ENCODE peak calls at places on chromosomes 16 and 17, in six cellular contexts. One of them, this sample, is unnamed.

GRCh38 chr17:43578699-43579569 is 32.8 kb upstream of the ETV4 start:
- DNase-seq in neural progenitor cell: peak; percentile 51
- DNase-seq in adipocyte: peak; percentile 69
- DNase-seq in mammary epithelial cell: peak; percentile 49
- DNase-seq in mesendoderm: no peak
- DNase-seq in H9: peak; percentile 70
- DNase-seq in this sample: no peak

GRCh38 chr17:55157165-55157564 is 107.6 kb upstream of the HLF start:
- DNase-seq in neural progenitor cell: no peak
- DNase-seq in adipocyte: peak; percentile 67
- DNase-seq in mammary epithelial cell: peak; percentile 6
- DNase-seq in mesendoderm: no peak
- DNase-seq in H9: no peak
- DNase-seq in this sample: no peak

GRCh38 chr17:4043862-4044261 is 79.6 kb upstream of the ATP2A3 start:
- DNase-seq in neural progenitor cell: no peak
- DNase-seq in adipocyte: no peak
- DNase-seq in mammary epithelial cell: no peak
- DNase-seq in mesendoderm: no peak
- DNase-seq in H9: no peak
- DNase-seq in this sample: no peak

GRCh38 chr17:77487677-77488530 is 347.1 kb downstream of the SEC14L1 start:
- DNase-seq in neural progenitor cell: no peak
- DNase-seq in adipocyte: no peak
- DNase-seq in mammary epithelial cell: no peak
- DNase-seq in mesendoderm: no peak
- DNase-seq in H9: no peak
- DNase-seq in this sample: no peak

GRCh38 chr17:43767713-43768059 is 9.1 kb upstream of the SOST start:
- DNase-seq in neural progenitor cell: no peak
- DNase-seq in adipocyte: no peak
- DNase-seq in mammary epithelial cell: no peak
- DNase-seq in mesendoderm: no peak
- DNase-seq in H9: no peak
- DNase-seq in this sample: no peak

GRCh38 chr16:75494696-75495601 is at the start of gene CHST6:
- DNase-seq in neural progenitor cell: peak; percentile 84
- DNase-seq in adipocyte: peak; percentile 26
- DNase-seq in mammary epithelial cell: peak; percentile 45
- DNase-seq in mesendoderm: peak; percentile 82
- DNase-seq in H9: peak; percentile 88
- DNase-seq in this sample: no peak

GRCh38 chr17:57085448-57086068 is 512 bp downstream of the AKAP1 start:
- DNase-seq in neural progenitor cell: peak; percentile 82
- DNase-seq in adipocyte: peak; percentile 81
- DNase-seq in mammary epithelial cell: peak; percentile 31
- DNase-seq in mesendoderm: peak; percentile 64
- DNase-seq in H9: peak; percentile 71
- DNase-seq in this sample: peak; percentile 70

GRCh38 chr16:55698331-55698730 is 42.5 kb downstream of the SLC6A2 start:
- DNase-seq in neural progenitor cell: no peak
- DNase-seq in adipocyte: no peak
- DNase-seq in mammary epithelial cell: no peak
- DNase-seq in mesendoderm: no peak
- DNase-seq in H9: no peak
- DNase-seq in this sample: no peak

GRCh38 chr17:45222273-45222993 is 748 bp downstream of the FMNL1 start:
- DNase-seq in neural progenitor cell: peak; percentile 30
- DNase-seq in adipocyte: no peak
- DNase-seq in mammary epithelial cell: no peak
- DNase-seq in mesendoderm: peak; percentile 47
- DNase-seq in H9: peak; percentile 68
- DNase-seq in this sample: no peak

GRCh38 chr17:7252176-7253043 is at the start of gene ELP5:
- DNase-seq in neural progenitor cell: peak; percentile 98
- DNase-seq in adipocyte: peak; percentile 98
- DNase-seq in mammary epithelial cell: peak; percentile 92
- DNase-seq in mesendoderm: peak; percentile 98
- DNase-seq in H9: peak; percentile 98
- DNase-seq in this sample: peak; percentile 97

GRCh38 chr16:50478773-50479149 is 69.4 kb upstream of the NKD1 start:
- DNase-seq in neural progenitor cell: no peak
- DNase-seq in adipocyte: no peak
- DNase-seq in mammary epithelial cell: peak; percentile 12
- DNase-seq in mesendoderm: no peak
- DNase-seq in H9: peak; percentile 68
- DNase-seq in this sample: peak; percentile 42

GRCh38 chr16:56858375-56858774 is 6.6 kb upstream of the SLC12A3 start:
- DNase-seq in neural progenitor cell: no peak
- DNase-seq in adipocyte: no peak
- DNase-seq in mammary epithelial cell: no peak
- DNase-seq in mesendoderm: no peak
- DNase-seq in H9: no peak
- DNase-seq in this sample: no peak
- H3K9ac ChIP-seq in neural progenitor cell: no peak overlapping the region
- H3K9ac ChIP-seq in adipocyte: no peak overlapping the region
- H3K9ac ChIP-seq in mammary epithelial cell: no peak overlapping the region
- H3K9ac ChIP-seq in mesendoderm: no peak overlapping the region
- H3K9ac ChIP-seq in H9: no peak overlapping the region
- H3K9ac ChIP-seq in this sample: no peak overlapping the region

GRCh38 chr17:17760872-17761550 is 75.8 kb downstream of the SREBF1 start:
- DNase-seq in neural progenitor cell: no peak
- DNase-seq in adipocyte: no peak
- DNase-seq in mammary epithelial cell: no peak
- DNase-seq in mesendoderm: no peak
- DNase-seq in H9: no peak
- DNase-seq in this sample: no peak

GRCh38 chr17:17759164-17759563 is 77.6 kb downstream of the SREBF1 start:
- DNase-seq in neural progenitor cell: no peak
- DNase-seq in adipocyte: no peak
- DNase-seq in mammary epithelial cell: no peak
- DNase-seq in mesendoderm: no peak
- DNase-seq in H9: no peak
- DNase-seq in this sample: no peak

GRCh38 chr17:17757944-17758343 is 76.7 kb downstream of the RAI1 start:
- DNase-seq in neural progenitor cell: no peak
- DNase-seq in adipocyte: no peak
- DNase-seq in mammary epithelial cell: no peak
- DNase-seq in mesendoderm: no peak
- DNase-seq in H9: no peak
- DNase-seq in this sample: no peak

GRCh38 chr17:17757391-17757791 is 76.1 kb downstream of the RAI1 start:
- DNase-seq in neural progenitor cell: no peak
- DNase-seq in adipocyte: no peak
- DNase-seq in mammary epithelial cell: no peak
- DNase-seq in mesendoderm: no peak
- DNase-seq in H9: no peak
- DNase-seq in this sample: peak; percentile 75

GRCh38 chr17:17758443-17758842 is 77.2 kb downstream of the RAI1 start:
- DNase-seq in neural progenitor cell: no peak
- DNase-seq in adipocyte: no peak
- DNase-seq in mammary epithelial cell: no peak
- DNase-seq in mesendoderm: no peak
- DNase-seq in H9: no peak
- DNase-seq in this sample: no peak
- H3K9ac ChIP-seq in neural progenitor cell: no peak overlapping the region
- H3K9ac ChIP-seq in adipocyte: no peak overlapping the region
- H3K9ac ChIP-seq in mammary epithelial cell: no peak overlapping the region
- H3K9ac ChIP-seq in mesendoderm: no peak overlapping the region
- H3K9ac ChIP-seq in H9: no peak overlapping the region
- H3K9ac ChIP-seq in this sample: no peak overlapping the region

DNA sequence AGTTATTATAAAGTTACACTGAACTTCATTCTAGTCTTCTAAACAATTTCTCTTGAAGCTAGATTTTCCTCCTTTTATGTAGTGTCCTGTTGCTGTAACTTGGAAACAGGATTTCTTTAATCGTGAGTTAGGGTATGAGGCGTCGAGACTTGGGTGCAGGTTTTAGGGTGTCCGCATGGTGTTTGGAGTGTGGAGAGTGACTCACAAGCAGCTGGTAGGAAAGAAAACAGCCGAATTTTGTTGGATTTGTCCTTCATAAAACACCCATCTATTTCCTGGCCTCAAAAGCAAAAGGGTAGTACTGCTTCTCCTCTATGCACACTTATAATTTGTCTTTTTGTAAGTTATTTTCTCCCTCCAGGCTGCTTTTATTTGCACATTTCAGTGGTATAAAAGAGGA is 1.6 kb downstream of the RPTOR start:
- DNase-seq in neural progenitor cell: no peak
- DNase-seq in adipocyte: no peak
- DNase-seq in mammary epithelial cell: no peak
- DNase-seq in mesendoderm: no peak
- DNase-seq in H9: no peak
- DNase-seq in this sample: peak; percentile 52
- H3K9ac ChIP-seq in neural progenitor cell: no peak overlapping the region
- H3K9ac ChIP-seq in adipocyte: no peak overlapping the region
- H3K9ac ChIP-seq in mammary epithelial cell: no peak overlapping the region
- H3K9ac ChIP-seq in mesendoderm: no peak overlapping the region
- H3K9ac ChIP-seq in H9: peak overlapping the region; percentile 36
- H3K9ac ChIP-seq in this sample: peak overlapping the region; percentile 83

GRCh38 chr16:89365996-89366395 is 124.4 kb downstream of the ANKRD11 start:
- DNase-seq in neural progenitor cell: no peak
- DNase-seq in adipocyte: no peak
- DNase-seq in mammary epithelial cell: no peak
- DNase-seq in mesendoderm: no peak
- DNase-seq in H9: no peak
- DNase-seq in this sample: no peak
- H3K9ac ChIP-seq in neural progenitor cell: no peak overlapping the region
- H3K9ac ChIP-seq in adipocyte: no peak overlapping the region
- H3K9ac ChIP-seq in mammary epithelial cell: no peak overlapping the region
- H3K9ac ChIP-seq in mesendoderm: no peak overlapping the region
- H3K9ac ChIP-seq in H9: no peak overlapping the region
- H3K9ac ChIP-seq in this sample: no peak overlapping the region

GRCh38 chr17:17824780-17825614 is 11.8 kb downstream of the SREBF1 start:
- DNase-seq in neural progenitor cell: peak; percentile 42
- DNase-seq in adipocyte: no peak
- DNase-seq in mammary epithelial cell: no peak
- DNase-seq in mesendoderm: peak; percentile 80
- DNase-seq in H9: peak; percentile 64
- DNase-seq in this sample: no peak
- H3K9ac ChIP-seq in neural progenitor cell: no peak overlapping the region
- H3K9ac ChIP-seq in adipocyte: peak overlapping the region; percentile 82
- H3K9ac ChIP-seq in mammary epithelial cell: no peak overlapping the region
- H3K9ac ChIP-seq in mesendoderm: peak overlapping the region; percentile 65
- H3K9ac ChIP-seq in H9: no peak overlapping the region
- H3K9ac ChIP-seq in this sample: peak overlapping the region; percentile 69

DNA sequence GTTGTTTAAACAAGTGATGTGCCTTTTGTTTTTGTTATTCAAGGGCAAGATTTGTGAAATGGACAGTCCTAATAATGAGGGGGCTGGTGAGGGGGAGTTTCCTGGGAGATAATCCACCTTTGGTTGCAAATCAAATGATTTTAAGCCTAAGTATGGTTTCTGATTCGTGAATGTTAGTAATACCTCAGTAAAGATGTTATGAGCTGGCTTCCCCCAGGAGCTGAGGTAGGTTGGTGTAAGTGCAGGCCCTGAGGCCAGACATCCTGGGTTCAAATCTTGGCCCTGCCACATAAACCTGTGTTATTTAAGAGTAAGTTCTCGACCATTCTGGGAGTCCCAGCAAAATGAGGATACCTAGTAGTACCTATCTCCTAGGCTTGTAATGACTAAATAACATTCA is 1.5 kb downstream of the SNX29 start:
- DNase-seq in neural progenitor cell: no peak
- DNase-seq in adipocyte: peak; percentile 28
- DNase-seq in mammary epithelial cell: no peak
- DNase-seq in mesendoderm: no peak
- DNase-seq in H9: no peak
- DNase-seq in this sample: peak; percentile 60
- H3K9ac ChIP-seq in neural progenitor cell: no peak overlapping the region
- H3K9ac ChIP-seq in adipocyte: peak overlapping the region; percentile 98
- H3K9ac ChIP-seq in mammary epithelial cell: no peak overlapping the region
- H3K9ac ChIP-seq in mesendoderm: no peak overlapping the region
- H3K9ac ChIP-seq in H9: no peak overlapping the region
- H3K9ac ChIP-seq in this sample: peak overlapping the region; percentile 88

GRCh38 chr16:81008151-81008789 is 1.3 kb downstream of the CENPN start:
- DNase-seq in neural progenitor cell: no peak
- DNase-seq in adipocyte: no peak
- DNase-seq in mammary epithelial cell: no peak
- DNase-seq in mesendoderm: no peak
- DNase-seq in H9: no peak
- DNase-seq in this sample: no peak
- H3K9ac ChIP-seq in neural progenitor cell: peak overlapping the region; percentile 63
- H3K9ac ChIP-seq in adipocyte: peak overlapping the region; percentile 100
- H3K9ac ChIP-seq in mammary epithelial cell: peak overlapping the region; percentile 95
- H3K9ac ChIP-seq in mesendoderm: peak overlapping the region; percentile 94
- H3K9ac ChIP-seq in H9: peak overlapping the region; percentile 93
- H3K9ac ChIP-seq in this sample: peak overlapping the region; percentile 97

DNA sequence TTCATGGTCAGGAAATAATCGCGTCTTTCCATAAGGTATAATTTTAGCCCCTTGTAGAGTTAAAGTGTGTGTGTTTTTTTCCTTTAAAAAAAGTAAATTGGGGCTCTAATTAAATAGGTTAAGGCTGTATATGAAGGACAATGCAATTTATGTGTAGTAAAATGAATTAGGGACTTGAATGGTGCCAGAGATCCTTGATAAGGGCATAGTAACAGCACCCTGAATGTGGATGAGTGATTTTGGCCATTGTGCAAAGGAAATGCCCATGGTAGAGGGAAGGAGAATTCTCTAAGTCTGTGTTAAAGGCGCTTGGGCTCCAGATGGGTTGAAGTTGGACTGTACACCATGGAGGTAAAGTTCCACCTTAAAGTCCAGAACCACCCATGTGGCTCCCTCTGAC is 546.5 kb upstream of the EEF2KMT start:
- DNase-seq in neural progenitor cell: no peak
- DNase-seq in adipocyte: no peak
- DNase-seq in mammary epithelial cell: no peak
- DNase-seq in mesendoderm: no peak
- DNase-seq in H9: no peak
- DNase-seq in this sample: no peak
- H3K9ac ChIP-seq in neural progenitor cell: no peak overlapping the region
- H3K9ac ChIP-seq in adipocyte: no peak overlapping the region
- H3K9ac ChIP-seq in mammary epithelial cell: no peak overlapping the region
- H3K9ac ChIP-seq in mesendoderm: no peak overlapping the region
- H3K9ac ChIP-seq in H9: no peak overlapping the region
- H3K9ac ChIP-seq in this sample: no peak overlapping the region